ENCODE peak calls at places on chromosomes 4 and X, in six cellular contexts. K, Q, R, J, X and M are unnamed samples.
A peak's percentile ranks its signal among the peaks of the same experiment; 100 is the strongest.

GRCh38 chr4:2426711-2427275 is 8.0 kb downstream of the CFAP99 start:
- DNase-seq in K (no peak), R (no peak), X (no peak), J (no peak), Q (no peak), M (no peak)

GRCh38 chr4:158783775-158784174 is 14.9 kb downstream of the FNIP2 start:
- DNase-seq in Q (no peak), J (no peak), K (no peak), R (no peak), X (no peak), M (no peak)

GRCh38 chr4:1417522-1418390 is 11.5 kb upstream of the NKX1-1 start:
- DNase-seq in Q (no peak), R (no peak), K (peak; percentile 40), J (no peak), X (no peak), M (no peak)

GRCh38 chr4:17336524-17336941 is 175.4 kb downstream of the QDPR start:
- DNase-seq in J (no peak), K (no peak), Q (peak; percentile 26), X (no peak), R (no peak), M (no peak)

GRCh38 chrX:110277609-110278008 is 40.3 kb downstream of the AMMECR1 start:
- DNase-seq in Q (no peak), R (no peak), K (no peak), J (no peak), X (no peak), M (no peak)

GRCh38 chr4:133943081-133943480 is 258.5 kb downstream of the PABPC4L start:
- DNase-seq in X (no peak), K (no peak), Q (no peak), R (no peak), J (no peak), M (no peak)

GRCh38 chr4:111985386-111985890 is 159.8 kb upstream of the FAM241A start:
- DNase-seq in Q (no peak), K (no peak), R (no peak), X (no peak), J (no peak), M (no peak)

GRCh38 chr4:83071116-83071515 is 36.1 kb downstream of the COPS4 start:
- DNase-seq in X (no peak), K (no peak), J (no peak), Q (no peak), R (peak; percentile 14), M (no peak)

GRCh38 chr4:151215295-151215694 is 61.7 kb upstream of the PRSS48 start:
- DNase-seq in Q (no peak), J (no peak), R (peak; percentile 24), X (no peak), K (no peak), M (no peak)

GRCh38 chr4:106034205-106034604 is 138.9 kb downstream of the NPNT start:
- DNase-seq in Q (no peak), K (no peak), J (no peak), X (no peak), R (no peak), M (no peak)

GRCh38 chr4:119580293-119580692 is 48.3 kb downstream of the PDE5A start:
- DNase-seq in K (no peak), X (no peak), R (no peak), J (no peak), Q (no peak), M (no peak)

GRCh38 chrX:129161108-129161507 is 362.2 kb downstream of the SMARCA1 start:
- DNase-seq in K (no peak), X (no peak), Q (no peak), R (no peak), J (no peak), M (no peak)

GRCh38 chr4:2789801-2790582 is 2.9 kb upstream of the SH3BP2 start:
- DNase-seq in K (peak; percentile 73), J (no peak), Q (no peak), R (no peak), X (no peak), M (no peak)

GRCh38 chr4:140018931-140019618 is 134.9 kb downstream of the MAML3 start:
- DNase-seq in R (no peak), K (no peak), J (no peak), Q (no peak), X (no peak), M (no peak)

GRCh38 chrX:23228454-23228853 is 106.2 kb upstream of the PTCHD1 start:
- DNase-seq in Q (no peak), R (no peak), K (no peak), J (no peak), X (no peak), M (no peak)

GRCh38 chrX:72572248-72573157 is at the start of gene HDAC8:
- DNase-seq in R (peak; percentile 79), X (peak; percentile 18), K (peak; percentile 74), Q (peak; percentile 66), J (peak; percentile 13), M (peak; percentile 72)

GRCh38 chr4:164343472-164343976 is 410.4 kb upstream of the SMIM31 start:
- DNase-seq in X (no peak), K (no peak), R (no peak), J (no peak), Q (no peak), M (no peak)

GRCh38 chrX:47619486-47620302 is at the start of gene SYN1:
- DNase-seq in K (no peak), R (peak; percentile 69), J (peak; percentile 63), Q (peak; percentile 88), X (peak; percentile 72), M (peak; percentile 63)

GRCh38 chrX:48107717-48108116 is 22.7 kb upstream of the SPACA5B start:
- DNase-seq in R (no peak), Q (no peak), X (no peak), K (no peak), J (no peak), M (no peak)

GRCh38 chrX:143945171-143945570 is 61.3 kb downstream of the UBE2NL start:
- DNase-seq in J (no peak), Q (no peak), R (no peak), X (no peak), K (no peak), M (no peak)

GRCh38 chr4:71907782-71908181 is 123.9 kb upstream of the GC start:
- DNase-seq in J (no peak), K (no peak), R (no peak), Q (no peak), X (no peak), M (no peak)